ENCODE peak calls at places on chromosome 16, in seven cellular contexts. V is HCT116, S is GM23338, T is K562, X is GM12878, P is HL-60, N is SK-N-SH. Z is an unnamed sample.

GRCh38 chr16:10694830-10695229 is at the start of gene TEKT5:
- DNase-seq in N (no peak), P (no peak), S (no peak), T (peak), X (no peak), V (no peak), Z (no peak)

GRCh38 chr16:3355589-3355988 is at the start of gene OR2C1:
- DNase-seq in V (no peak), S (no peak), T (no peak), P (no peak), X (no peak), N (no peak), Z (no peak)

GRCh38 chr16:30813821-30814189 is 26.8 kb upstream of the ZNF629 start:
- DNase-seq in X (peak), P (no peak), V (no peak), T (no peak), N (no peak), S (no peak), Z (no peak)

GRCh38 chr16:73126453-73126853 is 78.5 kb upstream of the ZFHX3 start:
- DNase-seq in T (no peak), S (no peak), V (no peak), X (no peak), N (no peak), P (peak), Z (no peak)

GRCh38 chr16:84183911-84184310 is 2.9 kb downstream of the TAF1C start:
- DNase-seq in V (no peak), N (no peak), X (no peak), S (no peak), P (no peak), T (no peak), Z (no peak)

GRCh38 chr16:88030498-88030897 is 79.3 kb downstream of the BANP start:
- DNase-seq in T (no peak), S (no peak), X (no peak), P (no peak), V (no peak), N (no peak), Z (no peak)

GRCh38 chr16:23706439-23706838 is 6.6 kb downstream of the ERN2 start:
- DNase-seq in N (no peak), V (no peak), T (no peak), X (no peak), P (no peak), S (no peak), Z (no peak)

GRCh38 chr16:3610698-3611144 is 685 bp downstream of the SLX4 start:
- DNase-seq in P (no peak), T (peak), X (no peak), N (no peak), S (peak), V (no peak), Z (no peak)

GRCh38 chr16:48284772-48285409 is 37.6 kb upstream of the ABCC11 start:
- DNase-seq in P (no peak), S (peak), T (no peak), N (no peak), X (peak), V (no peak), Z (no peak)

GRCh38 chr16:50253511-50253903 is 12.8 kb upstream of the ADCY7 start:
- DNase-seq in X (no peak), P (no peak), S (no peak), N (no peak), V (no peak), T (no peak), Z (no peak)

GRCh38 chr16:53915452-53916160 is 211.7 kb downstream of the FTO start:
- DNase-seq in V (no peak), P (no peak), X (no peak), N (no peak), T (no peak), S (no peak), Z (no peak)

GRCh38 chr16:75267631-75268264 is 16.3 kb upstream of the BCAR1 start:
- DNase-seq in T (no peak), X (no peak), N (peak), V (peak), S (no peak), P (no peak), Z (no peak)

GRCh38 chr16:83233153-83233552 is 574.6 kb upstream of the HSBP1 start:
- DNase-seq in V (no peak), X (no peak), S (no peak), T (no peak), N (no peak), P (no peak), Z (no peak)

GRCh38 chr16:78745491-78746019 is 646.1 kb downstream of the WWOX start:
- DNase-seq in X (no peak), T (no peak), P (no peak), S (no peak), V (no peak), N (no peak), Z (no peak)

GRCh38 chr16:89565506-89566372 is 5.3 kb downstream of the RPL13 start:
- DNase-seq in X (no peak), N (peak), P (peak), V (peak), S (peak), T (peak), Z (no peak)

GRCh38 chr16:19291459-19291858 is 5.9 kb downstream of the CLEC19A start:
- DNase-seq in T (no peak), S (peak), N (no peak), V (no peak), X (no peak), P (no peak), Z (no peak)

GRCh38 chr16:85311741-85312140 is 199.5 kb upstream of the CIBAR2 start:
- DNase-seq in V (no peak), N (no peak), P (no peak), X (no peak), T (no peak), S (no peak), Z (no peak)

GRCh38 chr16:85312642-85313540 is 200.6 kb upstream of the CIBAR2 start:
- DNase-seq in X (no peak), N (no peak), P (no peak), S (no peak), T (no peak), V (no peak), Z (no peak)

GRCh38 chr16:85309656-85310587 is 197.7 kb upstream of the CIBAR2 start:
- DNase-seq in T (peak), P (no peak), V (no peak), N (peak), S (peak), X (no peak), Z (no peak)

GRCh38 chr16:85312174-85312573 is 199.9 kb upstream of the CIBAR2 start:
- DNase-seq in N (no peak), S (no peak), X (no peak), V (no peak), T (no peak), P (no peak), Z (no peak)

GRCh38 chr16:85310868-85311585 is 198.8 kb upstream of the CIBAR2 start:
- DNase-seq in S (peak), X (no peak), P (no peak), T (peak), N (no peak), V (no peak), Z (no peak)
- TF ChIP-seq REST in S (no peak), X (no peak), P (no peak), T (no peak), N (no peak), V (no peak), Z (no peak)

GRCh38 chr16:15737140-15737644 is 87.1 kb downstream of the NDE1 start:
- DNase-seq in S (no peak), P (no peak), X (no peak), V (no peak), T (no peak), N (no peak), Z (no peak)
- TF ChIP-seq POLR2AphosphoS5 in S (no peak), P (no peak), X (no peak), V (no peak), T (no peak), N (no peak), Z (no peak)

DNA sequence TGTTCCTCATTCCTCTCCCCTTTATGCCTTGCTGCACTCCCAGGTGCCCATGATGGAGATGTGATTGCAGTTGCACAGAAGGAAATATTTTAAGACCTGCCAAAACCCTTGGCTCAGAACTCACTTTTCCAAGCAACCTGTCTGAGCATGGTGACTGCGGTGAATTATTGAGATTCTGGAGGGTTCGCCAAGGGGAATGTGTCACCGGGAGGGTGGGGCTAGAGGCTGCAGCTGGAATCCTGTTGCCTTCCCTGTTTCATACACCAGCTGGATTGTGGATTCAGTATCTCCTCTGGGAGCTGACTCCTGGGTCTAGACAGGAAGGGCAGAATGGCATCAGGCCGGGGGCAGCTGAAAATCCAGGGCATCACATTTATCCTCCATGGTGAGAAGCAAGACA is 527.2 kb downstream of the TMEM114 start:
- DNase-seq in P (no peak), T (no peak), S (no peak), V (no peak), N (no peak), X (no peak), Z (no peak)
- H3K27ac ChIP-seq in P (no peak), T (no peak), S (no peak), V (no peak), N (no peak), X (no peak), Z (no peak)

GRCh38 chr16:55605756-55606155 is 39.3 kb downstream of the CAPNS2 start:
- DNase-seq in N (peak), P (no peak), X (no peak), S (no peak), V (no peak), T (no peak), Z (no peak)
- TF ChIP-seq REST in N (no peak), P (no peak), X (no peak), S (no peak), V (no peak), T (no peak), Z (no peak)

DNA sequence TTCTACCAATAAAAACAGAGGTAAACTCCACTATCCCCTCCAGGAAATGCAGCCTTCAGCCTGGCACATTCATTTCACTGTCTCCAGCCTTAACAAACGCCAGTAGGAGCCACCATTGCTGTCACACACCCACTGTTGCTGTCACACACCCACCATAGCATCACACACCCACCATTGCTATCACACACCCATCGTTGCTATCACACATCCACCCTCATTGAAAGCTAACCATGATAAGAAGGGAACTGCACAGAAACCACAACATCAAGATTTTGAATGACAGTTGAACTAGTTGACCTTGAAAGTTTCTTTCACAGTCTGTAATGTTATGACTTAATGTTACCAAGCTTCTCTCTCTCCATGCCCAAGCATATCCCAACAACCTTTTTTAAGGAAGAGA is 38.1 kb downstream of the SHCBP1 start:
- DNase-seq in P (no peak), V (no peak), N (no peak), S (no peak), X (no peak), T (no peak), Z (no peak)
- TF ChIP-seq POLR2AphosphoS5 in P (no peak), V (no peak), N (no peak), S (no peak), X (no peak), T (no peak), Z (no peak)

GRCh38 chr16:66932076-66932475 is 2.1 kb downstream of the CIAO2B start:
- DNase-seq in P (no peak), T (peak), S (no peak), N (no peak), X (no peak), V (no peak), Z (no peak)

GRCh38 chr16:66934138-66934838 is at the start of gene CIAO2B:
- DNase-seq in P (peak), X (peak), T (peak), S (peak), V (peak), N (peak), Z (no peak)

GRCh38 chr16:66935319-66936011 is at the start of gene CES2:
- DNase-seq in P (no peak), V (no peak), S (peak), X (no peak), N (peak), T (peak), Z (no peak)

GRCh38 chr16:66931665-66932064 is 2.5 kb downstream of the CIAO2B start:
- DNase-seq in T (no peak), S (no peak), P (no peak), N (no peak), V (no peak), X (no peak), Z (no peak)

GRCh38 chr16:66933776-66934137 is 445 bp downstream of the CIAO2B start:
- DNase-seq in N (no peak), P (no peak), S (no peak), X (no peak), T (no peak), V (no peak), Z (no peak)
- H3K27ac ChIP-seq in N (peak), P (peak), S (no peak), X (peak), T (peak), V (peak), Z (peak)

GRCh38 chr16:86990451-86990850 is 326.7 kb downstream of the C16orf95 start:
- DNase-seq in S (no peak), P (no peak), N (no peak), X (no peak), T (no peak), V (no peak), Z (no peak)
- TF ChIP-seq REST in S (no peak), P (no peak), N (no peak), X (no peak), T (no peak), V (no peak), Z (no peak)

GRCh38 chr16:65120811-65121721 is 797 bp downstream of the CDH11 start:
- DNase-seq in N (peak), V (no peak), S (peak), P (no peak), T (no peak), X (no peak), Z (no peak)
- TF ChIP-seq POLR2AphosphoS5 in N (no peak), V (no peak), S (no peak), P (no peak), T (no peak), X (no peak), Z (no peak)

GRCh38 chr16:1768061-1768766 is 3.1 kb downstream of the NME3 start:
- DNase-seq in N (no peak), V (no peak), T (no peak), S (no peak), P (no peak), X (no peak), Z (no peak)
- H3K27ac ChIP-seq in N (no peak), V (no peak), T (no peak), S (no peak), P (no peak), X (no peak), Z (no peak)